ENCODE peak calls at places on chromosomes 5 and 9, in six cellular contexts. G is uterus, M is IMR-90, V is upper lobe of left lung, F is fibroblast of lung, N is psoas muscle. B is an unnamed sample. For H3K27me3, the result is how much of the 10 kb centered on the place peaks cover.

GRCh38 chr5:21711854-21712752 is 1141.0 kb downstream of the CDH12 start:
- DNase-seq in G (no peak), M (peak), V (no peak), F (peak), N (no peak), B (no peak)

GRCh38 chr5:93611510-93611899 is 28.5 kb downstream of the NR2F1 start:
- DNase-seq in G (no peak), M (no peak), V (no peak), F (no peak), N (no peak), B (no peak)

GRCh38 chr5:10452768-10453331 is 11.2 kb downstream of the ROPN1L start:
- DNase-seq in G (peak), M (peak), V (no peak), F (peak), N (no peak), B (peak)

GRCh38 chr5:82465235-82465634 is 187.1 kb upstream of the RPS23 start:
- DNase-seq in G (no peak), M (no peak), V (no peak), F (peak), N (no peak), B (no peak)

GRCh38 chr5:66015296-66015960 is 89.1 kb downstream of the ERBIN start:
- DNase-seq in G (no peak), M (peak), V (no peak), F (no peak), N (no peak), B (no peak)

GRCh38 chr5:51669095-51669494 is 285.8 kb downstream of the ISL1 start:
- DNase-seq in G (no peak), M (no peak), V (no peak), F (no peak), N (no peak), B (no peak)

GRCh38 chr9:75064307-75065025 is 23.5 kb downstream of the NMRK1 start:
- DNase-seq in G (peak), M (peak), V (no peak), F (peak), N (no peak), B (no peak)

GRCh38 chr5:130975299-130975698 is 189.8 kb downstream of the HINT1 start:
- DNase-seq in G (no peak), M (no peak), V (no peak), F (no peak), N (no peak), B (no peak)

GRCh38 chr9:92763721-92764380 is 782 bp downstream of the BICD2 start:
- DNase-seq in G (no peak), M (no peak), V (peak), F (peak), N (peak), B (no peak)

GRCh38 chr9:137168575-137168906 is 1.3 kb downstream of the LRRC26 start:
- DNase-seq in G (no peak), M (no peak), V (no peak), F (no peak), N (no peak), B (no peak)

GRCh38 chr5:126365446-126366198 is 57.6 kb upstream of the GRAMD2B start:
- DNase-seq in G (no peak), M (peak), V (no peak), F (no peak), N (no peak), B (no peak)

GRCh38 chr5:125597338-125597737 is 825.9 kb upstream of the GRAMD2B start:
- DNase-seq in G (no peak), M (peak), V (no peak), F (peak), N (no peak), B (peak)

GRCh38 chr5:131475416-131476045 is 159.5 kb downstream of the RAPGEF6 start:
- DNase-seq in G (no peak), M (peak), V (no peak), F (no peak), N (no peak), B (peak)

GRCh38 chr9:129081388-129081889 is 528 bp downstream of the DOLPP1 start:
- DNase-seq in G (no peak), M (no peak), V (no peak), F (peak), N (no peak), B (no peak)

GRCh38 chr5:113204525-113205161 is 228.0 kb downstream of the DCP2 start:
- DNase-seq in G (peak), M (peak), V (no peak), F (peak), N (peak), B (no peak)

GRCh38 chr5:11056560-11056959 is 295.5 kb upstream of the DAP start:
- DNase-seq in G (no peak), M (no peak), V (no peak), F (no peak), N (no peak), B (no peak)

GRCh38 chr5:139833525-139833924 is 37.9 kb downstream of the PSD2 start:
- DNase-seq in G (no peak), M (no peak), V (no peak), F (no peak), N (no peak), B (no peak)

GRCh38 chr5:54867310-54867944 is 118.0 kb downstream of the ESM1 start:
- DNase-seq in G (no peak), M (peak), V (no peak), F (peak), N (no peak), B (no peak)

GRCh38 chr5:54206580-54207229 is 103.7 kb downstream of the ARL15 start:
- DNase-seq in G (no peak), M (no peak), V (no peak), F (no peak), N (no peak), B (no peak)

GRCh38 chr5:172769598-172770373 is 1.2 kb downstream of the DUSP1 start:
- DNase-seq in G (no peak), M (peak), V (no peak), F (peak), N (peak), B (no peak)

GRCh38 chr9:99050292-99050911 is 54.5 kb upstream of the TGFBR1 start:
- DNase-seq in G (no peak), M (peak), V (no peak), F (peak), N (no peak), B (no peak)

GRCh38 chr9:36871606-36872005 is 162.5 kb downstream of the PAX5 start:
- DNase-seq in G (no peak), M (no peak), V (no peak), F (no peak), N (peak), B (no peak)
- TF ChIP-seq CTCF in G (no peak), M (no peak), V (no peak), F (no peak), N (no peak), B (no peak)

DNA sequence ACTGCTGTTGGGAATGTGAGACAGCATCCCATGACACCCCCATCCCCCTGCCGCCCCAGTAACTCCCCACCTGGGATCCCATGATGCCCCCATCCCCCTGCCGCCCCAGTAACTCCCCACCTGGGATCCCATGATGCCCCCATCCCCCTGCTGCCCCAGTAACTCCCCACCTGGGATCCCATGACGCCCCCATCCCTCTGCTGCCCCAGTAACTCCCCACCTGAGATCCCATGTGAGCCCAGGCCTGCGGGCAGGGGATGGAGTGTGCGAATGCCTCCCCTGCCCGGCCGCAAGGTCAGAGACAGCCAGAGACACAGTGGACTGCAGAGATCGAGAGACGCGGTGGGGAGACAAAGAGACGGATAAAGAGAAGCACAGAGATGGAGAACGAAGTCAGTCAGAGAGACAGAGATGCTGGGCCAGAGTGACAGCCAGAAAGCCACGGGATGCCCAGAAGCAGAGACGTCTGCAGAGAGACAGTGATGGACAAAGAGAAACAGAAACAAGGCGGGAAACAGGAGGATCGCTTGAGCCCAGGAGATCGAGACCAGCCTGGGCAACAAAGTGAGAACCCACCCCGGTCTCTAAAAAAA is 1.0 kb downstream of the SH2D3C start:
- DNase-seq in G (no peak), M (no peak), V (no peak), F (no peak), N (no peak), B (no peak)
- H3K4me3 ChIP-seq in G (no peak), M (no peak), V (no peak), F (no peak), N (peak), B (no peak)

DNA sequence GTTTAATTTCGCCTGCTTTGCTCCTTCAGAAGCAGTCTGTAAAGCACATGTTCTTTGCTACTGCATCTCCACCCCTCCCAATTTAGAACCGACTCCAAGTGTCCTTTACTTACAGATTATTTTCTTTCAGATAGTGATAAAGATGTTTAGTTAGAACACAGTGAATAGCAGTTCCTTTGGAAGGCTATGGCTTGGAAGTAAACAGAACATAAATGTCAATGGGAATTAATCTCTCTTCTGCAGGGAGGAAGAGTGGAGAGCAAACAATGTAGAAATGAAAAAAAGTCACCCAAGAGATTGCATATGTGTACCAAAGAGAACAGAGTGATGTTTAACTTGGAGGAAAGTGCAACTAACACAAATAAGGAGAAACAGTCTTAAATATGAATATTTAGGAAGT is 4.2 kb upstream of the CARTPT start:
- DNase-seq in G (no peak), M (no peak), V (no peak), F (no peak), N (no peak), B (no peak)
- H3K27me3 ChIP-seq in G (under half), M (under half), V (under half), F (under half), N (under half), B (under half)

DNA sequence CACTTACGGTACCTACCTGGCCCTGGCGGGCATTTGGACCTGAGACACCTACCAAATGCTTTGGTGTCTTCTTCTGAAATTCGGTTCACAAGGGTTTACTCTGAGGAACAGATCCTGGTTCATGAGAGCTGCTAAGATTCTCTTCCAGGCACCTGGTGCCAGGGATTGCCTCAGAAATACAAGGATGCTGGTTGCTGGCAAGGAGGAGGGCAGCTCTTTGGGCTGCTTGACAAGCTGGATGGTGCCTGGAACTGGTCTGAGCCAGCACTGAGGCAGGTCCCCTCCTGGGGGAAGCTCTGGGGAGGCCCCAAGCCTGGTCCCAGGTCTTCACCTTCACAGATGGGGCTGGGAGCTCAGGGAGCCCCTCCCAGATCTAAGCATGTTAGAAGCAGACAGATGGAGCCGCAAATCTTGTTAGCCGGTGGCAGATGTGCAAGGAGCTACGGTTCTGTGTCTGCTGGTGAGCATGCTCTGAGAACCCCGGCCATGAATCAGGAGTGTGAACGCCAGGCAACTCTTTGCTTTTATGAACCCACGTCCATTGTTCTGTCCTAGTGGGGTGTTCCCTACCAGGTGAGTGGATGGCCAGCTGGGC is 16.3 kb downstream of the FABP6 start:
- DNase-seq in G (no peak), M (no peak), V (no peak), F (no peak), N (no peak), B (no peak)
- TF ChIP-seq CTCF in G (no peak), M (no peak), V (no peak), F (no peak), N (no peak), B (no peak)

GRCh38 chr5:644971-645370 is 32.8 kb downstream of the CEP72 start:
- DNase-seq in G (no peak), M (no peak), V (no peak), F (no peak), N (no peak), B (no peak)
- H3K4me3 ChIP-seq in G (no peak), M (no peak), V (no peak), F (no peak), N (no peak), B (no peak)

B was measured in BJ.